ENCODE peak calls at places on chromosomes 7 and 10, in six cellular contexts. X is A549, V is H1, I is GM12878, N is HepG2, Y is K562. A is an unnamed sample.

GRCh38 chr7:134509010-134509409 is 18.4 kb upstream of the AKR1B10 start:
- DNase-seq in Y (no peak), V (no peak), I (no peak), N (no peak), X (no peak), A (no peak)

GRCh38 chr10:82683989-82684388 is 809.0 kb downstream of the NRG3 start:
- DNase-seq in V (no peak), I (no peak), N (no peak), X (no peak), Y (no peak), A (peak; percentile 45)

GRCh38 chr10:25804505-25804904 is 129.5 kb upstream of the MYO3A start:
- DNase-seq in Y (no peak), N (no peak), I (no peak), V (no peak), X (no peak), A (no peak)

GRCh38 chr10:88553116-88553752 is 29.9 kb downstream of the RNLS start:
- DNase-seq in Y (peak; percentile 9), I (peak; percentile 45), N (peak; percentile 21), V (no peak), X (peak; percentile 26), A (peak; percentile 48)

GRCh38 chr10:29326886-29327789 is 38.3 kb downstream of the LYZL1 start:
- DNase-seq in I (no peak), X (no peak), V (no peak), N (peak; percentile 94), Y (no peak), A (no peak)

GRCh38 chr10:69802424-69803161 is 887 bp downstream of the COL13A1 start:
- DNase-seq in N (no peak), V (peak; percentile 72), X (no peak), Y (no peak), I (no peak), A (peak; percentile 88)

GRCh38 chr10:3961082-3961481 is 176.1 kb upstream of the KLF6 start:
- DNase-seq in X (no peak), N (no peak), Y (no peak), I (no peak), V (no peak), A (no peak)

GRCh38 chr7:92988051-92988450 is 129.7 kb downstream of the SAMD9 start:
- DNase-seq in X (peak; percentile 8), V (no peak), I (no peak), N (peak; percentile 54), Y (peak; percentile 36), A (peak; percentile 34)

GRCh38 chr7:41096921-41097320 is 606.0 kb downstream of the INHBA start:
- DNase-seq in Y (no peak), V (no peak), I (no peak), X (no peak), N (no peak), A (no peak)

GRCh38 chr10:79387466-79387973 is 40.3 kb downstream of the PPIF start:
- DNase-seq in N (no peak), V (peak; percentile 27), Y (no peak), X (no peak), I (no peak), A (peak; percentile 16)

GRCh38 chr7:34158754-34159153 is 253.4 kb downstream of the BMPER start:
- DNase-seq in X (no peak), I (no peak), Y (no peak), V (peak; percentile 50), N (peak; percentile 8), A (peak; percentile 30)

GRCh38 chr7:121440857-121441503 is 44.9 kb upstream of the FAM3C start:
- DNase-seq in V (no peak), N (no peak), I (no peak), Y (no peak), X (no peak), A (no peak)

GRCh38 chr10:84429926-84430520 is 101.6 kb downstream of the CCSER2 start:
- DNase-seq in Y (peak; percentile 62), N (peak; percentile 69), X (peak; percentile 19), V (peak; percentile 87), I (peak; percentile 31), A (peak; percentile 30)

GRCh38 chr10:129850790-129851189 is 113.3 kb downstream of the EBF3 start:
- DNase-seq in N (no peak), V (no peak), I (no peak), X (no peak), Y (no peak), A (no peak)

GRCh38 chr7:105204520-105204919 is 184.2 kb downstream of the SRPK2 start:
- DNase-seq in V (no peak), Y (no peak), X (no peak), N (no peak), I (no peak), A (no peak)

GRCh38 chr7:85041599-85042216 is 145.1 kb downstream of the SEMA3D start:
- DNase-seq in Y (peak; percentile 25), I (peak; percentile 3), N (peak; percentile 55), V (peak; percentile 72), X (peak; percentile 17), A (peak; percentile 38)

GRCh38 chr10:110268931-110269640 is 35.6 kb downstream of the SMNDC1 start:
- DNase-seq in X (no peak), V (no peak), N (no peak), Y (no peak), I (no peak), A (peak; percentile 17)

GRCh38 chr7:69982197-69982596 is 383.9 kb downstream of the AUTS2 start:
- DNase-seq in I (no peak), V (no peak), X (no peak), Y (no peak), N (no peak), A (no peak)

GRCh38 chr7:80826520-80827237 is 92.2 kb downstream of the SEMA3C start:
- DNase-seq in V (no peak), Y (no peak), N (no peak), I (no peak), X (no peak), A (no peak)

GRCh38 chr7:1156782-1157535 is 3.0 kb downstream of the ZFAND2A start:
- DNase-seq in V (no peak), I (no peak), X (peak; percentile 71), N (peak; percentile 100), Y (peak; percentile 19), A (no peak)

GRCh38 chr7:78716876-78717275 is 736.6 kb downstream of the MAGI2 start:
- DNase-seq in N (peak; percentile 1), Y (no peak), I (no peak), V (no peak), X (no peak), A (no peak)

GRCh38 chr10:72277996-72278667 is 4.4 kb downstream of the DDIT4 start:
- DNase-seq in X (no peak), Y (no peak), V (no peak), I (no peak), N (peak; percentile 71), A (no peak)

GRCh38 chr10:48805848-48806247 is 121.2 kb downstream of the WDFY4 start:
- DNase-seq in Y (no peak), X (no peak), V (no peak), N (no peak), I (no peak), A (no peak)

GRCh38 chr7:132414857-132415256 is 161.4 kb downstream of the PLXNA4 start:
- DNase-seq in I (no peak), N (no peak), V (no peak), X (no peak), Y (no peak), A (no peak)

GRCh38 chr7:1176891-1177373 is 16.9 kb upstream of the ZFAND2A start:
- DNase-seq in V (peak; percentile 97), N (peak; percentile 39), I (peak; percentile 15), Y (peak; percentile 81), X (peak; percentile 65), A (peak; percentile 83)

DNA sequence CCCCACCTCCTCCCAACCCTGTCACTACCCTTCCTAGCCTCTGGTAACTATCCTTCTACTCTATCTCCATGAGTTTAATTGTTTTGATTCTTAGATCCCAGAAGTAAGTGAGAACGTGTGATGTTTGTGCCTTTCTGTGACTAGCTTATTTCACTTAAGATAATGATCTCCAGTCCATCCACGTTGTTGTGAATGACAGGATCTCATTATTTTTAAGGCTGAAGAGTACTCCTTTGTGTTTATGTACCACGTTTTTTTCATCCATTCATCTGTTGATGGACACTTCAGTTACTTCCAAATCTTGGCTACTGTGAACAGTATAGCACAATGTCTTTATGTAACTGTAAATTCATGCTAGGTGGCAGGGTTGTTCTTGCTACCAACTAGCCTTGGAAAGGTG is 461.6 kb downstream of the PLXDC2 start:
- DNase-seq in Y (no peak), V (no peak), I (no peak), N (no peak), X (no peak), A (no peak)
- TF ChIP-seq EP300 in Y (no peak), V (no peak), I (no peak), N (no peak), X (no peak), A (no peak)

GRCh38 chr7:150948791-150949251 is 29.3 kb downstream of the KCNH2 start:
- DNase-seq in V (no peak), X (no peak), N (no peak), I (no peak), Y (no peak), A (peak; percentile 58)
- TF ChIP-seq MAX in V (no peak), X (no peak), N (no peak), I (no peak), Y (no peak), A (no peak)

GRCh38 chr10:114482915-114483314 is 78.6 kb upstream of the AFAP1L2 start:
- DNase-seq in N (no peak), I (no peak), Y (no peak), V (no peak), X (no peak), A (no peak)

GRCh38 chr10:114487815-114488536 is 83.7 kb upstream of the AFAP1L2 start:
- DNase-seq in I (no peak), N (no peak), Y (no peak), V (no peak), X (no peak), A (no peak)

GRCh38 chr10:114483575-114483974 is 79.3 kb upstream of the AFAP1L2 start:
- DNase-seq in X (no peak), Y (no peak), I (no peak), V (no peak), N (no peak), A (no peak)

GRCh38 chr10:114486938-114487814 is 82.9 kb upstream of the AFAP1L2 start:
- DNase-seq in X (no peak), N (peak; percentile 32), V (no peak), I (no peak), Y (no peak), A (peak; percentile 37)

GRCh38 chr10:114485695-114486400 is 81.5 kb upstream of the AFAP1L2 start:
- DNase-seq in Y (no peak), N (no peak), V (no peak), X (no peak), I (no peak), A (no peak)
- TF ChIP-seq EP300 in Y (no peak), N (no peak), V (no peak), X (no peak), I (no peak), A (no peak)

GRCh38 chr7:32244806-32245345 is 174.7 kb upstream of the PDE1C start:
- DNase-seq in N (no peak), Y (no peak), V (peak; percentile 17), I (no peak), X (no peak), A (no peak)

GRCh38 chr7:32243891-32244290 is 173.7 kb upstream of the PDE1C start:
- DNase-seq in N (no peak), X (no peak), I (no peak), Y (no peak), V (peak; percentile 13), A (no peak)

GRCh38 chr7:32242436-32242835 is 172.2 kb upstream of the PDE1C start:
- DNase-seq in X (no peak), Y (no peak), I (no peak), N (no peak), V (peak; percentile 7), A (no peak)

GRCh38 chr7:32241636-32242035 is 171.4 kb upstream of the PDE1C start:
- DNase-seq in Y (no peak), V (peak; percentile 3), I (no peak), N (no peak), X (no peak), A (no peak)

GRCh38 chr7:32239764-32240163 is 169.6 kb upstream of the PDE1C start:
- DNase-seq in Y (no peak), N (no peak), X (no peak), I (no peak), V (peak; percentile 13), A (no peak)
- TF ChIP-seq MAX in Y (no peak), N (no peak), X (no peak), I (no peak), V (no peak), A (no peak)

A was measured in SK-N-SH.